ENCODE peak calls at places on chromosomes 11 and 22, in four cellular contexts. X is WTC11, L is K562, I is HepG2. B is an unnamed sample.

GRCh38 chr11:65414776-65415498 is 7.7 kb upstream of the NEAT1 start:
- DNase-seq in X (no peak), L (no peak), I (no peak), B (no peak)

GRCh38 chr11:9075441-9076000 is 15.9 kb downstream of the SCUBE2 start:
- DNase-seq in I (no peak), L (no peak), X (no peak), B (no peak)

GRCh38 chr11:83456075-83456474 is 169.9 kb upstream of the CCDC90B start:
- DNase-seq in X (peak), I (no peak), L (no peak), B (no peak)

GRCh38 chr11:132177106-132177505 is 806.7 kb downstream of the NTM start:
- DNase-seq in L (no peak), X (no peak), I (peak), B (no peak)

GRCh38 chr11:122085264-122085663 is 30.8 kb downstream of the BLID start:
- DNase-seq in I (no peak), L (no peak), X (no peak), B (no peak)

GRCh38 chr22:25564320-25564978 is at the start of gene GRK3:
- DNase-seq in L (peak), X (peak), I (no peak), B (no peak)

GRCh38 chr11:48116843-48117242 is 99.8 kb upstream of the OR4B1 start:
- DNase-seq in X (peak), L (peak), I (peak), B (no peak)

GRCh38 chr11:113796663-113797259 is 17.2 kb downstream of the CLDN25 start:
- DNase-seq in I (peak), L (peak), X (no peak), B (no peak)

GRCh38 chr22:50710886-50711285 is 27.1 kb upstream of the ACR start:
- DNase-seq in I (no peak), X (no peak), L (no peak), B (no peak)

GRCh38 chr11:79439893-79440450 is 858 bp downstream of the TENM4 start:
- DNase-seq in X (peak), L (no peak), I (no peak), B (no peak)

GRCh38 chr22:34308101-34308500 is 387.8 kb upstream of the LARGE1 start:
- DNase-seq in X (no peak), L (no peak), I (no peak), B (no peak)

GRCh38 chr22:30245181-30245984 is 1.2 kb downstream of the LIF start:
- DNase-seq in L (no peak), X (peak), I (peak), B (no peak)

GRCh38 chr22:29744902-29745301 is 21.9 kb downstream of the ZMAT5 start:
- DNase-seq in X (no peak), I (no peak), L (no peak), B (no peak)

GRCh38 chr11:102669664-102670063 is 35.9 kb downstream of the MMP27 start:
- DNase-seq in L (no peak), I (no peak), X (no peak), B (no peak)

GRCh38 chr22:50056214-50056972 is 1.7 kb downstream of the TTLL8 start:
- DNase-seq in L (no peak), I (no peak), X (no peak), B (no peak)

GRCh38 chr11:80782135-80782885 is 1341.5 kb upstream of the TENM4 start:
- DNase-seq in X (no peak), I (no peak), L (no peak), B (no peak)

GRCh38 chr22:49525776-49526535 is 301.7 kb downstream of the BRD1 start:
- DNase-seq in I (no peak), L (no peak), X (no peak), B (no peak)

GRCh38 chr22:37314315-37315046 is 32.2 kb downstream of the CYTH4 start:
- DNase-seq in X (no peak), L (no peak), I (no peak), B (no peak)

GRCh38 chr11:19467904-19468303 is 227.2 kb upstream of the E2F8 start:
- DNase-seq in X (no peak), I (no peak), L (no peak), B (no peak)

GRCh38 chr22:40401532-40401931 is 31.1 kb downstream of the SGSM3 start:
- DNase-seq in I (no peak), X (no peak), L (no peak), B (no peak)

GRCh38 chr11:118670063-118670462 is 9.4 kb downstream of the TREH start:
- DNase-seq in I (no peak), X (no peak), L (no peak), B (no peak)

GRCh38 chr11:79834015-79834414 is 393.2 kb upstream of the TENM4 start:
- DNase-seq in L (no peak), X (no peak), I (no peak), B (no peak)

GRCh38 chr11:123152951-123153350 is 42.1 kb downstream of the CLMP start:
- DNase-seq in L (no peak), X (no peak), I (no peak), B (no peak)
- TF ChIP-seq CREM in L (no peak), X (no peak), I (no peak), B (no peak)

GRCh38 chr11:45517171-45517770 is 148.2 kb downstream of the CHST1 start:
- DNase-seq in L (no peak), I (no peak), X (no peak), B (no peak)
- TF ChIP-seq CREM in L (no peak), I (no peak), X (no peak), B (no peak)

DNA sequence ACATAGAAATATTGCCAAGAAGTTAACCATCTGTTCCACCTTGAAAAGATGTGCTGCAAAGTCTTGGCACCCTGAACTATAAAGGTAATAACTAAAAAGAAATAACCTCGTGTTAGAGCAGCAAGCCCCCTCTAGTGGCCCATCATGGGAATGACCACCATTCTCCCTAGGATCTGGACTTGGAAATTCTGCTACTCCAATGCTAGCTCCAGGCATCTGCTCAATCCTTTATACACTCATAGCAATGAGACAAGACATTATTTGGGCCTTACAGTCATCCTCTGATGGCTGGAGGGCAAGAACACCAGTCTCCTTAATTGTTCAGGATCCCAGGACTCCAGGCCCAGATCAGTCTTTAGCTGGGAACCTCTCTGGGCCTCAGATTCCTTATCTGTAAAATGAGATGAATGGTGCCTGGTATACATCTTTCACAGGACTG is 76.0 kb downstream of the CWC15 start:
- DNase-seq in X (peak), L (peak), I (peak), B (no peak)
- TF ChIP-seq CREM in X (no peak), L (no peak), I (no peak), B (no peak)

DNA sequence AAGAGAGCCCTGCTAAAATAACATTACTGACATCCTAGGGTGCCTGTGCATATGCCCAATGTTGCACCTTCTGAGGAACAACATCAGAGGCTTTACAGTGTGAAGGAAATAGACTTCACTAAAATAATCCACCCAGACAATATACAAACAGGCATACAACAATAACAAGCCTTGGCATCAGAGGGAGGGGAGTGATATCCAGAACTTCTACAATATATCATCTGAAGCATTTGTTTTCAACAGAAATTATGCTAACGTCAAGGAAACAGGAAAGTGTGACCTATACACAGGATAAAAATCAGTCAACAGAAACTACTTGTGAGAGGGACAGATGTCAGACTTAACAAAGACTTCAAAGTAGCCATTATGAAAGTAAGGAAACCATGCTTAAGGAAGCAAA is 81.3 kb downstream of the CTNND1 start:
- DNase-seq in L (no peak), I (no peak), X (no peak), B (no peak)
- TF ChIP-seq CREM in L (no peak), I (no peak), X (no peak), B (no peak)

GRCh38 chr22:31628969-31629723 is 32.9 kb downstream of the PISD start:
- DNase-seq in X (no peak), I (no peak), L (no peak), B (no peak)
- TF ChIP-seq CREM in X (no peak), I (no peak), L (no peak), B (no peak)

GRCh38 chr11:61787928-61788491 is 4.4 kb downstream of the TMEM258 start:
- DNase-seq in I (peak), X (peak), L (peak), B (no peak)
- TF ChIP-seq CREM in I (no peak), X (no peak), L (no peak), B (no peak)

GRCh38 chr11:12017243-12017678 is 8.8 kb upstream of the DKK3 start:
- DNase-seq in L (no peak), I (no peak), X (no peak), B (no peak)
- TF ChIP-seq CREM in L (no peak), I (no peak), X (no peak), B (no peak)

GRCh38 chr11:125201525-125202121 is 37.1 kb downstream of the PKNOX2 start:
- DNase-seq in X (no peak), I (peak), L (no peak), B (no peak)
- TF ChIP-seq CREM in X (no peak), I (no peak), L (no peak), B (no peak)

GRCh38 chr11:110091995-110092576 is 1.1 kb upstream of the ZC3H12C start:
- DNase-seq in X (no peak), L (no peak), I (peak), B (no peak)

GRCh38 chr11:110095554-110095953 is 2.4 kb downstream of the ZC3H12C start:
- DNase-seq in L (no peak), I (no peak), X (no peak), B (no peak)

GRCh38 chr11:110092577-110093406 is at the start of gene ZC3H12C:
- DNase-seq in X (peak), L (peak), I (peak), B (no peak)

GRCh38 chr11:110094298-110095073 is 1.3 kb downstream of the ZC3H12C start:
- DNase-seq in L (no peak), X (no peak), I (no peak), B (no peak)

GRCh38 chr11:110093407-110094297 is 460 bp downstream of the ZC3H12C start:
- DNase-seq in X (peak), I (peak), L (peak), B (no peak)
- TF ChIP-seq CREM in X (no peak), I (no peak), L (no peak), B (no peak)

B was measured in GM12878.